ENCODE peak calls at places on chromosomes 2 and 18, in nine cellular contexts. One of them, this sample, is unnamed.
A peak's percentile ranks its signal among the peaks of the same experiment; 100 is the strongest.

GRCh38 chr18:8718401-8718913 is 13.1 kb downstream of the MTCL1 start:
- DNase-seq in neural progenitor cell: no peak
- DNase-seq in GM23248: no peak
- DNase-seq in neuronal stem cell: no peak
- DNase-seq in DND-41: no peak
- DNase-seq in kidney: no peak
- DNase-seq in IMR-90: no peak
- DNase-seq in mesendoderm: no peak
- DNase-seq in HCT116: no peak
- DNase-seq in this sample: no peak

GRCh38 chr2:24762518-24762917 is 30.7 kb downstream of the PTRHD1 start:
- DNase-seq in neural progenitor cell: no peak
- DNase-seq in GM23248: no peak
- DNase-seq in neuronal stem cell: no peak
- DNase-seq in DND-41: no peak
- DNase-seq in kidney: no peak
- DNase-seq in IMR-90: peak; percentile 49
- DNase-seq in mesendoderm: no peak
- DNase-seq in HCT116: no peak
- DNase-seq in this sample: no peak

GRCh38 chr2:227513113-227513512 is 41.2 kb downstream of the AGFG1 start:
- DNase-seq in neural progenitor cell: no peak
- DNase-seq in GM23248: peak; percentile 29
- DNase-seq in neuronal stem cell: no peak
- DNase-seq in DND-41: no peak
- DNase-seq in kidney: no peak
- DNase-seq in IMR-90: peak; percentile 39
- DNase-seq in mesendoderm: peak; percentile 22
- DNase-seq in HCT116: no peak
- DNase-seq in this sample: no peak

GRCh38 chr2:25165992-25166618 is 2.3 kb downstream of the POMC start:
- DNase-seq in neural progenitor cell: peak; percentile 63
- DNase-seq in GM23248: no peak
- DNase-seq in neuronal stem cell: no peak
- DNase-seq in DND-41: peak; percentile 43
- DNase-seq in kidney: no peak
- DNase-seq in IMR-90: no peak
- DNase-seq in mesendoderm: peak; percentile 76
- DNase-seq in HCT116: peak; percentile 35
- DNase-seq in this sample: peak; percentile 65

GRCh38 chr2:66573866-66574265 is 138.9 kb downstream of the MEIS1 start:
- DNase-seq in neural progenitor cell: peak; percentile 74
- DNase-seq in GM23248: no peak
- DNase-seq in neuronal stem cell: no peak
- DNase-seq in DND-41: no peak
- DNase-seq in kidney: no peak
- DNase-seq in IMR-90: peak; percentile 49
- DNase-seq in mesendoderm: peak; percentile 89
- DNase-seq in HCT116: no peak
- DNase-seq in this sample: no peak

GRCh38 chr2:177254433-177255226 is 9.9 kb downstream of the NFE2L2 start:
- DNase-seq in neural progenitor cell: peak; percentile 86
- DNase-seq in GM23248: peak; percentile 37
- DNase-seq in neuronal stem cell: peak; percentile 39
- DNase-seq in DND-41: no peak
- DNase-seq in kidney: no peak
- DNase-seq in IMR-90: peak; percentile 52
- DNase-seq in mesendoderm: peak; percentile 90
- DNase-seq in HCT116: peak; percentile 60
- DNase-seq in this sample: no peak

GRCh38 chr2:3523551-3524041 is 4.3 kb upstream of the ADI1 start:
- DNase-seq in neural progenitor cell: no peak
- DNase-seq in GM23248: peak; percentile 64
- DNase-seq in neuronal stem cell: no peak
- DNase-seq in DND-41: no peak
- DNase-seq in kidney: no peak
- DNase-seq in IMR-90: peak; percentile 49
- DNase-seq in mesendoderm: no peak
- DNase-seq in HCT116: no peak
- DNase-seq in this sample: no peak

GRCh38 chr2:46847726-46848421 is 67.7 kb downstream of the MCFD2 start:
- DNase-seq in neural progenitor cell: no peak
- DNase-seq in GM23248: peak; percentile 92
- DNase-seq in neuronal stem cell: no peak
- DNase-seq in DND-41: no peak
- DNase-seq in kidney: peak; percentile 65
- DNase-seq in IMR-90: peak; percentile 90
- DNase-seq in mesendoderm: no peak
- DNase-seq in HCT116: no peak
- DNase-seq in this sample: no peak

GRCh38 chr18:77039196-77040140 is 93.1 kb downstream of the MBP start:
- DNase-seq in neural progenitor cell: no peak
- DNase-seq in GM23248: peak; percentile 19
- DNase-seq in neuronal stem cell: no peak
- DNase-seq in DND-41: no peak
- DNase-seq in kidney: peak; percentile 72
- DNase-seq in IMR-90: no peak
- DNase-seq in mesendoderm: no peak
- DNase-seq in HCT116: no peak
- DNase-seq in this sample: no peak

GRCh38 chr2:234548720-234549420 is 52.0 kb upstream of the ARL4C start:
- DNase-seq in neural progenitor cell: no peak
- DNase-seq in GM23248: peak; percentile 76
- DNase-seq in neuronal stem cell: no peak
- DNase-seq in DND-41: no peak
- DNase-seq in kidney: no peak
- DNase-seq in IMR-90: peak; percentile 72
- DNase-seq in mesendoderm: peak; percentile 71
- DNase-seq in HCT116: no peak
- DNase-seq in this sample: no peak

GRCh38 chr18:43013489-43013888 is 102.0 kb downstream of the RIT2 start:
- DNase-seq in neural progenitor cell: no peak
- DNase-seq in GM23248: peak; percentile 3
- DNase-seq in neuronal stem cell: no peak
- DNase-seq in DND-41: no peak
- DNase-seq in kidney: no peak
- DNase-seq in IMR-90: no peak
- DNase-seq in mesendoderm: no peak
- DNase-seq in HCT116: no peak
- DNase-seq in this sample: no peak

GRCh38 chr18:5600376-5601071 is 56.7 kb upstream of the EPB41L3 start:
- DNase-seq in neural progenitor cell: peak; percentile 28
- DNase-seq in GM23248: peak; percentile 46
- DNase-seq in neuronal stem cell: no peak
- DNase-seq in DND-41: no peak
- DNase-seq in kidney: no peak
- DNase-seq in IMR-90: peak; percentile 28
- DNase-seq in mesendoderm: peak; percentile 57
- DNase-seq in HCT116: no peak
- DNase-seq in this sample: peak; percentile 42

DNA sequence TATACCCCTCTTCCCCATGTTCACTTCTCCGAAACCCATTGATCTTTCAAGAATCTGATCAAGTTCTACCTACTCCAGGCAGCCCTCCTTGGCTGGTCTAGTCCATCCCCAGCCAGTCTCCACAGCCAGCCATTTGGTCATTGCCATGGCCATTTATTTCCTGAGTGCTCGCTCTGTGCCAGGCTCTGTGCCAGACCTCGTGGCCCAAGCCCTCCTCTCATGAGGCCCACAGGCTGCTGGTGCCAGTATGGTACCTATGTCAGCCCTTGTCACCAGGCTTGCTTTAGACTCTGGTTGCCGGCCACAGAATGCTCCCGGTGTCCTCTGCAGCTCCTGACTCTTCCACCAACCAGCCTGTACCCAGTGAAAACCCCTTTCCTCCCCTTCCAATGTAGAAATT is 78.8 kb downstream of the CELF4 start:
- DNase-seq in neural progenitor cell: no peak
- DNase-seq in GM23248: no peak
- DNase-seq in neuronal stem cell: no peak
- DNase-seq in DND-41: no peak
- DNase-seq in kidney: no peak
- DNase-seq in IMR-90: no peak
- DNase-seq in mesendoderm: no peak
- DNase-seq in HCT116: no peak
- DNase-seq in this sample: no peak
- H3K4me1 ChIP-seq in neural progenitor cell: peaks cover 5% of the 10 kb centered on the region
- H3K4me1 ChIP-seq in GM23248: no peaks in the 10 kb centered on the region
- H3K4me1 ChIP-seq in neuronal stem cell: no peaks in the 10 kb centered on the region
- H3K4me1 ChIP-seq in DND-41: peaks cover 3% of the 10 kb centered on the region
- H3K4me1 ChIP-seq in kidney: no peaks in the 10 kb centered on the region
- H3K4me1 ChIP-seq in IMR-90: no peaks in the 10 kb centered on the region
- H3K4me1 ChIP-seq in mesendoderm: no peaks in the 10 kb centered on the region
- H3K4me1 ChIP-seq in HCT116: no peaks in the 10 kb centered on the region
- H3K4me1 ChIP-seq in this sample: no peaks in the 10 kb centered on the region

GRCh38 chr2:112690853-112691390 is 29.9 kb upstream of the NT5DC4 start:
- DNase-seq in neural progenitor cell: peak; percentile 46
- DNase-seq in GM23248: peak; percentile 82
- DNase-seq in neuronal stem cell: no peak
- DNase-seq in DND-41: peak; percentile 70
- DNase-seq in kidney: peak; percentile 82
- DNase-seq in IMR-90: peak; percentile 59
- DNase-seq in mesendoderm: peak; percentile 71
- DNase-seq in HCT116: peak; percentile 56
- DNase-seq in this sample: peak; percentile 64
- H3K9ac ChIP-seq in neural progenitor cell: no peak overlapping the region
- H3K9ac ChIP-seq in GM23248: peak overlapping the region; percentile 22
- H3K9ac ChIP-seq in neuronal stem cell: no peak overlapping the region
- H3K9ac ChIP-seq in DND-41: no peak overlapping the region
- H3K9ac ChIP-seq in kidney: no peak overlapping the region
- H3K9ac ChIP-seq in IMR-90: no peak overlapping the region
- H3K9ac ChIP-seq in mesendoderm: no peak overlapping the region
- H3K9ac ChIP-seq in HCT116: peak overlapping the region; percentile 57
- H3K9ac ChIP-seq in this sample: no peak overlapping the region

GRCh38 chr2:10345813-10346212 is 43.1 kb downstream of the HPCAL1 start:
- DNase-seq in neural progenitor cell: no peak
- DNase-seq in GM23248: no peak
- DNase-seq in neuronal stem cell: no peak
- DNase-seq in DND-41: no peak
- DNase-seq in kidney: no peak
- DNase-seq in IMR-90: no peak
- DNase-seq in mesendoderm: no peak
- DNase-seq in HCT116: no peak
- DNase-seq in this sample: no peak

GRCh38 chr2:10346929-10347558 is 44.3 kb downstream of the HPCAL1 start:
- DNase-seq in neural progenitor cell: no peak
- DNase-seq in GM23248: no peak
- DNase-seq in neuronal stem cell: no peak
- DNase-seq in DND-41: no peak
- DNase-seq in kidney: no peak
- DNase-seq in IMR-90: peak; percentile 41
- DNase-seq in mesendoderm: no peak
- DNase-seq in HCT116: no peak
- DNase-seq in this sample: no peak

GRCh38 chr2:10349725-10350124 is 47.0 kb downstream of the HPCAL1 start:
- DNase-seq in neural progenitor cell: no peak
- DNase-seq in GM23248: no peak
- DNase-seq in neuronal stem cell: no peak
- DNase-seq in DND-41: no peak
- DNase-seq in kidney: no peak
- DNase-seq in IMR-90: no peak
- DNase-seq in mesendoderm: no peak
- DNase-seq in HCT116: no peak
- DNase-seq in this sample: peak; percentile 14

GRCh38 chr2:10345126-10345525 is 42.4 kb downstream of the HPCAL1 start:
- DNase-seq in neural progenitor cell: no peak
- DNase-seq in GM23248: no peak
- DNase-seq in neuronal stem cell: no peak
- DNase-seq in DND-41: no peak
- DNase-seq in kidney: no peak
- DNase-seq in IMR-90: no peak
- DNase-seq in mesendoderm: no peak
- DNase-seq in HCT116: no peak
- DNase-seq in this sample: no peak

GRCh38 chr2:10347559-10347941 is 44.8 kb downstream of the HPCAL1 start:
- DNase-seq in neural progenitor cell: no peak
- DNase-seq in GM23248: no peak
- DNase-seq in neuronal stem cell: no peak
- DNase-seq in DND-41: no peak
- DNase-seq in kidney: peak; percentile 29
- DNase-seq in IMR-90: no peak
- DNase-seq in mesendoderm: no peak
- DNase-seq in HCT116: no peak
- DNase-seq in this sample: no peak
- H3K4me1 ChIP-seq in neural progenitor cell: peaks cover 14% of the 10 kb centered on the region
- H3K4me1 ChIP-seq in GM23248: no peaks in the 10 kb centered on the region
- H3K4me1 ChIP-seq in neuronal stem cell: peaks cover 13% of the 10 kb centered on the region
- H3K4me1 ChIP-seq in DND-41: no peaks in the 10 kb centered on the region
- H3K4me1 ChIP-seq in kidney: peaks cover 36% of the 10 kb centered on the region
- H3K4me1 ChIP-seq in IMR-90: peaks cover 11% of the 10 kb centered on the region
- H3K4me1 ChIP-seq in mesendoderm: no peaks in the 10 kb centered on the region
- H3K4me1 ChIP-seq in HCT116: no peaks in the 10 kb centered on the region
- H3K4me1 ChIP-seq in this sample: peaks cover 14% of the 10 kb centered on the region

GRCh38 chr2:219539295-219539788 is 4.3 kb downstream of the CHPF start:
- DNase-seq in neural progenitor cell: no peak
- DNase-seq in GM23248: no peak
- DNase-seq in neuronal stem cell: no peak
- DNase-seq in DND-41: no peak
- DNase-seq in kidney: no peak
- DNase-seq in IMR-90: no peak
- DNase-seq in mesendoderm: no peak
- DNase-seq in HCT116: no peak
- DNase-seq in this sample: no peak
- H3K9ac ChIP-seq in neural progenitor cell: no peak overlapping the region
- H3K9ac ChIP-seq in GM23248: no peak overlapping the region
- H3K9ac ChIP-seq in neuronal stem cell: no peak overlapping the region
- H3K9ac ChIP-seq in DND-41: no peak overlapping the region
- H3K9ac ChIP-seq in kidney: no peak overlapping the region
- H3K9ac ChIP-seq in IMR-90: no peak overlapping the region
- H3K9ac ChIP-seq in mesendoderm: no peak overlapping the region
- H3K9ac ChIP-seq in HCT116: no peak overlapping the region
- H3K9ac ChIP-seq in this sample: no peak overlapping the region

GRCh38 chr2:168568476-168569227 is 112.6 kb downstream of the CERS6 start:
- DNase-seq in neural progenitor cell: no peak
- DNase-seq in GM23248: no peak
- DNase-seq in neuronal stem cell: no peak
- DNase-seq in DND-41: no peak
- DNase-seq in kidney: no peak
- DNase-seq in IMR-90: peak; percentile 13
- DNase-seq in mesendoderm: no peak
- DNase-seq in HCT116: no peak
- DNase-seq in this sample: no peak
- H3K4me1 ChIP-seq in neural progenitor cell: peaks cover 6% of the 10 kb centered on the region
- H3K4me1 ChIP-seq in GM23248: peaks cover 20% of the 10 kb centered on the region
- H3K4me1 ChIP-seq in neuronal stem cell: peaks cover 3% of the 10 kb centered on the region
- H3K4me1 ChIP-seq in DND-41: no peaks in the 10 kb centered on the region
- H3K4me1 ChIP-seq in kidney: no peaks in the 10 kb centered on the region
- H3K4me1 ChIP-seq in IMR-90: no peaks in the 10 kb centered on the region
- H3K4me1 ChIP-seq in mesendoderm: no peaks in the 10 kb centered on the region
- H3K4me1 ChIP-seq in HCT116: no peaks in the 10 kb centered on the region
- H3K4me1 ChIP-seq in this sample: peaks cover 6% of the 10 kb centered on the region

This sample was measured in MM.1S.